ENCODE peak calls at places on chromosomes 13 and 19, in eight cellular contexts. F is omental fat pad, P is psoas muscle, V is endothelial cell, Z is activated B cell treated with CpG ODN at 0.5 μM for 24 hours, D is nephron progenitor cell, K is AG09309, I is uterus. N is an unnamed sample.

GRCh38 chr19:4082172-4082571 is 15.5 kb upstream of the ZBTB7A start:
- DNase-seq in F (no peak), P (no peak), V (no peak), Z (no peak), D (no peak), K (no peak), I (no peak), N (no peak)

GRCh38 chr19:752652-753517 is 2.0 kb downstream of the MISP start:
- DNase-seq in F (peak), P (peak), V (no peak), Z (no peak), D (peak), K (peak), I (no peak), N (no peak)

GRCh38 chr13:32267836-32268439 is 47.2 kb downstream of the ZAR1L start:
- DNase-seq in F (no peak), P (no peak), V (no peak), Z (peak), D (no peak), K (no peak), I (no peak), N (peak)

GRCh38 chr13:106455190-106455589 is 80.3 kb downstream of the EFNB2 start:
- DNase-seq in F (no peak), P (no peak), V (no peak), Z (no peak), D (no peak), K (no peak), I (no peak), N (no peak)

GRCh38 chr19:3146677-3147100 is 10.9 kb downstream of the GNA15 start:
- DNase-seq in F (no peak), P (no peak), V (peak), Z (peak), D (peak), K (no peak), I (no peak), N (peak)

GRCh38 chr13:33490461-33491327 is 205.1 kb upstream of the STARD13 start:
- DNase-seq in F (no peak), P (no peak), V (no peak), Z (no peak), D (peak), K (no peak), I (peak), N (no peak)

GRCh38 chr13:30869491-30869890 is 36.6 kb upstream of the MEDAG start:
- DNase-seq in F (no peak), P (no peak), V (no peak), Z (no peak), D (no peak), K (no peak), I (no peak), N (no peak)

GRCh38 chr19:4386038-4386782 is 14.1 kb downstream of the SH3GL1 start:
- DNase-seq in F (no peak), P (peak), V (no peak), Z (no peak), D (no peak), K (no peak), I (no peak), N (no peak)

GRCh38 chr19:7461841-7462629 is 26.8 kb downstream of the PEX11G start:
- DNase-seq in F (no peak), P (no peak), V (no peak), Z (no peak), D (no peak), K (no peak), I (no peak), N (no peak)

GRCh38 chr19:18109731-18110671 is 12.4 kb downstream of the MAST3 start:
- DNase-seq in F (no peak), P (peak), V (no peak), Z (peak), D (peak), K (no peak), I (no peak), N (peak)

GRCh38 chr13:39527961-39528720 is 74.9 kb downstream of the LHFPL6 start:
- DNase-seq in F (no peak), P (peak), V (no peak), Z (no peak), D (no peak), K (peak), I (no peak), N (no peak)

DNA sequence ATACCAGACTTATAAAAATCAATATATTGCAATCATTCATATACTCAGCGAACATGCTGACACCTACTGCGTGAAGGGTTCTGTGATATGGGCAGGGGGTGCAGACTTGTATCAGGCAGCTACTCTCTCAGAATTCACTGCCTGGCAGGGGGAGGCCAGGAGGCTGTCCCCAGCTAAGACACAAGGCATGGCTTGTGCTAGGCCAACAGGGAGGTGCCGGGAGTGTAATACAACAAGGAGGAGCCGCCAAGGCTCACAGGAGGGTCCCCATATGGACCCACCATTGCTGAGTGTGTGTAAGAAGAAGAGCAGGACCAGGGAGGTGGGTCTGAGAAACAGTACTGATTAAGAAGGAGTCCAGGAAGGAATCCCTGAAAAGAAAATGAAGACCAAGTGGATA is 97.2 kb downstream of the COL4A2 start:
- DNase-seq in F (no peak), P (no peak), V (no peak), Z (no peak), D (no peak), K (no peak), I (no peak), N (no peak)
- TF ChIP-seq CTCF in F (no peak), P (no peak), V (no peak), Z (no peak), D (no peak), K (no peak), I (no peak), N (no peak)

DNA sequence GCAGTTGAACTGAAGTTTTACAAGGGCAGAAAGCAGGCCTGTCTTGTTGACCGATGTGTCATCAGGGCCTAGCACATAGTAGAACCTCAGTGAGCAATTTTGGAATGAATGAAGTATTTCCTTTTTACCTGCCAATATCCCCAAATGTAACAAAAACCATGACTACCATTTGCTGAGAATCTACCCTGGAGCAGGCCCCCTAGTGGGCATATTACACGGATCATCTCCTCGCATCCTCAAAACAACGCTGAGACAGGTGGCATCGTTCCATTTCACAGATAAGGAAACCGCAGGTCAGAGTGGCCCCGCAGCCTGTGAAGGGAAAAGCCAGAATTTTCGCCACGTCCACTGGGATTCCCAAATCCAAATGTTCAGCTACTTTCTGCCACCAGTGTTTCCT is 77.9 kb downstream of the CACNA1A start:
- DNase-seq in F (no peak), P (no peak), V (peak), Z (no peak), D (peak), K (no peak), I (no peak), N (peak)
- TF ChIP-seq CTCF in F (no peak), P (peak), V (peak), Z (no peak), D (peak), K (peak), I (no peak), N (peak)

GRCh38 chr13:109314101-109314500 is 472.3 kb downstream of the IRS2 start:
- DNase-seq in F (no peak), P (no peak), V (no peak), Z (no peak), D (no peak), K (no peak), I (no peak), N (no peak)

GRCh38 chr13:109309625-109310363 is 476.6 kb downstream of the IRS2 start:
- DNase-seq in F (no peak), P (no peak), V (no peak), Z (no peak), D (no peak), K (no peak), I (no peak), N (no peak)

GRCh38 chr13:109315481-109315880 is 470.9 kb downstream of the IRS2 start:
- DNase-seq in F (no peak), P (no peak), V (no peak), Z (no peak), D (no peak), K (no peak), I (no peak), N (no peak)

GRCh38 chr13:109307027-109307426 is 479.4 kb downstream of the IRS2 start:
- DNase-seq in F (no peak), P (no peak), V (no peak), Z (no peak), D (no peak), K (no peak), I (no peak), N (no peak)

DNA sequence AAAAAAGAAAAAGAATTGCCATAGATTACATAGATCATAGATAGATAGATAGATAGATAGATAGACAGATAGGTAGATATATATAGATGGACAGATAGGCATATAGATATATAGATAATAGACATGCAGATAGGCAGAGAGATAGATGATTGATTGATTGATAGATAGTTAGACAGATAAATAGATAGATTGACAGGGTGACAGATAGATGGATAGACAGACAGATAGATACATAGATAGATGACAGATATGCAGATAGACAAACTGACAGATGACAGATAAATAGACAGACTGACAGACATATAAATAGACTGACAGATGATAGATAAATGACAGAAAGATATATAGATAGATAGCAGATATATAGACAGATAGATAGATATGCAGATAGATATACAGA is 474.0 kb downstream of the IRS2 start:
- DNase-seq in F (no peak), P (no peak), V (no peak), Z (no peak), D (no peak), K (no peak), I (no peak), N (no peak)
- TF ChIP-seq CTCF in F (no peak), P (no peak), V (no peak), Z (no peak), D (no peak), K (no peak), I (no peak), N (no peak)

GRCh38 chr13:109782066-109782822 is 4.1 kb downstream of the IRS2 start:
- DNase-seq in F (no peak), P (no peak), V (no peak), Z (no peak), D (no peak), K (no peak), I (no peak), N (no peak)
- TF ChIP-seq CTCF in F (no peak), P (no peak), V (no peak), Z (no peak), D (no peak), K (no peak), I (no peak), N (no peak)

DNA sequence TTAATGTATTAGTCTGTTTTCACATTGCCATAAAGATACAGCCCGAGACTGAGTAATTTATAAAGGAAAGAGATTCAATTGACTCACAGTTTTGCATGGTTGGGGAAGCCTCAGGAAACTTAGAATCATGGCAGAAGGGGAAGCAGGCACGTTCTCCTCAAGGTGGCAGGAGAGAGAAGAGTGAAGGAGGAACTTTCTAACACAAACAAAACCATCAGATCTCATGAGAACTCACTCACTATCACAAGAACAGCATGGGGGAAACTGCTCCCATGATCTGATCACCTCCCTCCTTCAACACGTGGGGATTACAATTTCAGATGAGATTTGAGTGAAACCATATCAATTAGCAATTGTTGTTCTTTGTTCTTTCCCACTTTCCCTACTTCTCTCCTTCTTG is 689.0 kb upstream of the SLITRK1 start:
- DNase-seq in F (no peak), P (no peak), V (no peak), Z (no peak), D (no peak), K (no peak), I (no peak), N (no peak)
- TF ChIP-seq CTCF in F (no peak), P (no peak), V (no peak), Z (no peak), D (peak), K (no peak), I (no peak), N (no peak)

GRCh38 chr13:49777746-49778614 is 14.5 kb downstream of the KPNA3 start:
- DNase-seq in F (no peak), P (no peak), V (no peak), Z (no peak), D (no peak), K (no peak), I (no peak), N (no peak)
- TF ChIP-seq CTCF in F (no peak), P (no peak), V (no peak), Z (no peak), D (no peak), K (no peak), I (no peak), N (no peak)

GRCh38 chr13:48000559-48001126 is 430 bp downstream of the SUCLA2 start:
- DNase-seq in F (no peak), P (no peak), V (no peak), Z (no peak), D (peak), K (no peak), I (no peak), N (peak)

GRCh38 chr13:47997384-47997783 is 3.7 kb downstream of the SUCLA2 start:
- DNase-seq in F (no peak), P (no peak), V (no peak), Z (no peak), D (no peak), K (no peak), I (no peak), N (no peak)

GRCh38 chr13:47999973-48000372 is 1.1 kb downstream of the SUCLA2 start:
- DNase-seq in F (no peak), P (no peak), V (no peak), Z (no peak), D (no peak), K (no peak), I (no peak), N (no peak)

GRCh38 chr13:48004201-48004600 is 3.1 kb upstream of the SUCLA2 start:
- DNase-seq in F (no peak), P (no peak), V (no peak), Z (no peak), D (no peak), K (no peak), I (no peak), N (no peak)

DNA sequence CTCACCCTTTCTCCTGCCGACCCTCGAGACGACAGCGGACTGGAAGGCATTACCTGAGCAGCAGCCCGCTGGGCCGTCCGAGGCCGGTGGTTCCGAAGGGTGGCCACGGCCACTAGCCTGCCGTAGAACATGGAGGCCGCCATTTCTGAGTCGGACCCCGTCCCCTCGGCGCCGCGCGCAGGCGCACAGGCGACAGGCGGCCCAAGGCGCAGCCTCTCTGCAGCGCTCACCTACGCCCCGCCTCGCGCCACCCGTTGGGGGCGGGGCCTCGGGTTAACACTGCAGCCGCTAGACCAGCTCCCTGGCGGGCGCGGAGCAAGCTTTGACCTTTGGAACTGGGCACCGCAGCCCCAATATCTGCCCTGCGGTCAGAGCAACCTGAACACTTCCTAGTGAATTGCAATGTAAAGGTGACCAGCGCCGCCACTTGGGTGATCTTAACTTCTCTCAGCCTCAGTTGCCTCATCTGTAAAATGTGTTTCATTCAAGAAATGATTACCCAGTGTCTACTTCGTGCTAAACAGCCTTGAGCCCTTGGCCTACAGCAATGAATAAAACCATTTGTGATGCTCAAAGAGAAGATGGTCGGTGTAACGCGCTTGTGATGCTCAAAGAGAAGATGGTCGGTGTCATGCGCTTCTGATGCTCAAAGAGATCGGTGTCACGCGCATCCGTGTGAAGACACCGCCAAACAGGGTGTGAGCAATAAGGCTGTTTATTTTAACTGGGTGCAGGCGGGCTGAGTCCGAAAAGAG is at the start of gene SUCLA2:
- DNase-seq in F (peak), P (peak), V (peak), Z (peak), D (peak), K (peak), I (peak), N (peak)
- TF ChIP-seq CTCF in F (no peak), P (no peak), V (no peak), Z (no peak), D (no peak), K (peak), I (no peak), N (no peak)

GRCh38 chr19:22622901-22623840 is 11.0 kb upstream of the ZNF492 start:
- DNase-seq in F (no peak), P (peak), V (no peak), Z (no peak), D (no peak), K (no peak), I (no peak), N (no peak)
- TF ChIP-seq CTCF in F (no peak), P (no peak), V (no peak), Z (no peak), D (no peak), K (no peak), I (peak), N (no peak)